ENCODE peak calls at places on chromosomes 7 and 10, in five cellular contexts. One of them, this sample, is unnamed. For H3K9me3, the result is how much of the 10 kb centered on the place peaks cover.

GRCh38 chr10:88828310-88828709 is 23.3 kb downstream of the ANKRD22 start:
- DNase-seq in body of pancreas: no peak
- DNase-seq in IMR-90: peak
- DNase-seq in spleen: no peak
- DNase-seq in sigmoid colon: no peak
- DNase-seq in this sample: no peak

GRCh38 chr7:98913612-98914011 is 35.3 kb downstream of the TRRAP start:
- DNase-seq in body of pancreas: no peak
- DNase-seq in IMR-90: peak
- DNase-seq in spleen: no peak
- DNase-seq in sigmoid colon: no peak
- DNase-seq in this sample: no peak

GRCh38 chr10:118047363-118047719 is 600 bp upstream of the RAB11FIP2 start:
- DNase-seq in body of pancreas: peak
- DNase-seq in IMR-90: no peak
- DNase-seq in spleen: peak
- DNase-seq in sigmoid colon: no peak
- DNase-seq in this sample: peak

GRCh38 chr7:140924019-140924820 is 509 bp downstream of the BRAF start:
- DNase-seq in body of pancreas: peak
- DNase-seq in IMR-90: peak
- DNase-seq in spleen: no peak
- DNase-seq in sigmoid colon: peak
- DNase-seq in this sample: peak

GRCh38 chr10:28983799-28984198 is 305.1 kb upstream of the LYZL1 start:
- DNase-seq in body of pancreas: no peak
- DNase-seq in IMR-90: no peak
- DNase-seq in spleen: no peak
- DNase-seq in sigmoid colon: no peak
- DNase-seq in this sample: no peak

GRCh38 chr7:134298902-134299683 is 17.6 kb downstream of the SLC35B4 start:
- DNase-seq in body of pancreas: peak
- DNase-seq in IMR-90: peak
- DNase-seq in spleen: no peak
- DNase-seq in sigmoid colon: peak
- DNase-seq in this sample: no peak

GRCh38 chr7:127708788-127709187 is 56.8 kb downstream of the SND1 start:
- DNase-seq in body of pancreas: peak
- DNase-seq in IMR-90: peak
- DNase-seq in spleen: no peak
- DNase-seq in sigmoid colon: peak
- DNase-seq in this sample: peak

GRCh38 chr10:100362570-100363496 is 15.8 kb downstream of the SCD start:
- DNase-seq in body of pancreas: no peak
- DNase-seq in IMR-90: no peak
- DNase-seq in spleen: no peak
- DNase-seq in sigmoid colon: no peak
- DNase-seq in this sample: no peak

GRCh38 chr10:42981358-42982236 is 95.3 kb upstream of the RET start:
- DNase-seq in body of pancreas: no peak
- DNase-seq in IMR-90: no peak
- DNase-seq in spleen: peak
- DNase-seq in sigmoid colon: peak
- DNase-seq in this sample: peak

GRCh38 chr7:85528581-85528980 is 341.7 kb upstream of the SEMA3D start:
- DNase-seq in body of pancreas: no peak
- DNase-seq in IMR-90: peak
- DNase-seq in spleen: no peak
- DNase-seq in sigmoid colon: no peak
- DNase-seq in this sample: no peak

GRCh38 chr7:158266817-158267736 is 320.5 kb downstream of the PTPRN2 start:
- DNase-seq in body of pancreas: no peak
- DNase-seq in IMR-90: no peak
- DNase-seq in spleen: peak
- DNase-seq in sigmoid colon: peak
- DNase-seq in this sample: no peak

DNA sequence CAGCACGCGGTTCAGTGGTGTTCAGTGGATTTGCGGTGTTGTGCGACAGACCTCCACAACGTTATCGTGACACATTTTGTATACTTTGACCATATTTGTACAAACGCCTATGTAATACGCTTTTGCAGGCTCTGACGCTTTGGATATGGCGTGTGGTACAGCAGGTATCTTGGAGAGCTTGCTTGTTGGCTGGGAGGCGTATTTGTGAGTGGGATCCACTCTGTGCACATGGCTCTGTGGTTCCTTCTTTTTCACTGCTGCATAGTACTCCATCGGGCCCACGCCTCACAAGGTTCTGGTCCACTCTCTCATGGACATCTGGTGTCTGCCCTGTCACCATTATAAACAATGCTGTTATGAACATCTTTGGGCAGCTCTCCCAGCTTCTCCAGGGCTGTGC is 53.2 kb downstream of the ELFN1 start:
- DNase-seq in body of pancreas: no peak
- DNase-seq in IMR-90: no peak
- DNase-seq in spleen: no peak
- DNase-seq in sigmoid colon: no peak
- DNase-seq in this sample: no peak
- H3K9me3 ChIP-seq in body of pancreas: under half
- H3K9me3 ChIP-seq in IMR-90: under half
- H3K9me3 ChIP-seq in spleen: under half
- H3K9me3 ChIP-seq in sigmoid colon: under half
- H3K9me3 ChIP-seq in this sample: under half

DNA sequence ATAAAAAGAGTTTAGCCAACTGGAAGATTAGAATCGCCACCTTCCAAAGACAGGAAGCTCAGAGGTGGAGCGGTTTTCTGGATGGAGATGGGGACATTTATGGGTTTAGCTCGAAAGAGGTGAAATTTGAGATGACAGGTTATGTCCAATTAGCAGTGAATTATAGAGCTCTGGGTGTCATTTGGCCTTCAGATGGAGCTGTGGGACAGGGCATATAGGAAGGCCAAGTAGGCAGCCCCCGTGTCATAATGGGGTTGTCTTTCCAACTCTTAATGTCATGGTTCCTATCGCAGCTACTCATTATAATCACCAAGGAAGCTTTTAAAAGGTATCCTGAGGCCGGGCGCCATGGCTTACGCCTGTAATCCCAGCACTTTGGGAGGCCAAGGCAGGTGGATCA is 21.0 kb upstream of the EEPD1 start:
- DNase-seq in body of pancreas: no peak
- DNase-seq in IMR-90: no peak
- DNase-seq in spleen: no peak
- DNase-seq in sigmoid colon: no peak
- DNase-seq in this sample: no peak
- TF ChIP-seq CTCF in body of pancreas: no peak
- TF ChIP-seq CTCF in IMR-90: no peak
- TF ChIP-seq CTCF in spleen: no peak
- TF ChIP-seq CTCF in sigmoid colon: no peak
- TF ChIP-seq CTCF in this sample: no peak

DNA sequence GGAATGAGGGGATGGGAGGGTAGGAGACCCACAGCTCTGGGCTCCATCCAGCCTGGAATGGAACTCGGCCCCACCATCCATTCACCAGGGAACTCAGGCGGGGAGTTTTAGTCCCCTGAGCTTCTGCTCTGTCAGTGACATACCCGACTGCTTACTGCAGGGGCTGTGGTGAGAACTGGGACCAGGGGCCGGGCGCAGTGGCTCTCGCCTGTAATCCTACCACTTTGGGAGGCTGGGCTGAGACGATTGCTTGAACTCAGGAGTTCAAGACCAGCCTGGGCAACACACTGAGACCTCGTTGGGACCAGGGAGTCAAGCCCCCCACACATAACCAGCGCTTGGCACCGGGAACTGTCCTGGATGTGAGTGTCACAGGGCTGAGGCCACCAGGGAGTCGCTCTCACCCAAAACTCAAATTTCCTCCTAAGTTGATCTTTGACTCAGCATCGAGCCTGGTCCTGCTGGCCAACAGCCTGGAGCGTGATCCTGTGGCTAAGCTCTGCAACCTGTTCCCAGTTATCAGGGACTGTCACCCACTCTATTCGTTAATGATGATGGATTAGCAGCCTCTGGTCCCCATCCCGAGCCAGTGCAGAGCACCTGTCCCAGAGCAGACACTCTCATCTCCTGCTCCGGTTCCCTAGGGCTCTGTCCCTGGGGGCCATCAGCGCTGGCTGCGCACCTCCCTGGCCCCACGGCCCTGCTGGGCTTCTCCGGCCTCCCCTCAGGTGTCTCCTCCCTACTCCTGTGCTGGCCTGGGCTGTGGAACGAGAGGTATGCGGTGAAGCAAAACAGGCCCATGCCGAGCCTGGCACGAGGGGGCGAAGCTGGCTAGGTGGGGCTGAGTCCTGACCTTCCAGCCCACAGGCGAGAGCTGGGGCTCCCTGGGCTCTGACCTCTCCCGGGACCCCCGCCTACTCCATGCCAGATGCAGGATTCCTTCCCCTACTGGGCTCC is 902 bp upstream of the CLDN15 start:
- DNase-seq in body of pancreas: peak
- DNase-seq in IMR-90: no peak
- DNase-seq in spleen: no peak
- DNase-seq in sigmoid colon: no peak
- DNase-seq in this sample: no peak
- TF ChIP-seq POLR2A in body of pancreas: peak
- TF ChIP-seq POLR2A in IMR-90: no peak
- TF ChIP-seq POLR2A in spleen: no peak
- TF ChIP-seq POLR2A in sigmoid colon: no peak
- TF ChIP-seq POLR2A in this sample: no peak

GRCh38 chr7:71683382-71683781 is 551.4 kb downstream of the GALNT17 start:
- DNase-seq in body of pancreas: no peak
- DNase-seq in IMR-90: no peak
- DNase-seq in spleen: no peak
- DNase-seq in sigmoid colon: no peak
- DNase-seq in this sample: no peak
- H3K9me3 ChIP-seq in body of pancreas: under half
- H3K9me3 ChIP-seq in IMR-90: under half
- H3K9me3 ChIP-seq in spleen: under half
- H3K9me3 ChIP-seq in sigmoid colon: under half
- H3K9me3 ChIP-seq in this sample: under half

GRCh38 chr7:97117372-97118188 is at the start of gene SDHAF3:
- DNase-seq in body of pancreas: peak
- DNase-seq in IMR-90: peak
- DNase-seq in spleen: peak
- DNase-seq in sigmoid colon: peak
- DNase-seq in this sample: peak
- TF ChIP-seq CTCF in body of pancreas: no peak
- TF ChIP-seq CTCF in IMR-90: peak
- TF ChIP-seq CTCF in spleen: no peak
- TF ChIP-seq CTCF in sigmoid colon: no peak
- TF ChIP-seq CTCF in this sample: peak

GRCh38 chr7:66413379-66414114 is 208.4 kb downstream of the TPST1 start:
- DNase-seq in body of pancreas: peak
- DNase-seq in IMR-90: peak
- DNase-seq in spleen: peak
- DNase-seq in sigmoid colon: peak
- DNase-seq in this sample: peak
- TF ChIP-seq POLR2A in body of pancreas: peak
- TF ChIP-seq POLR2A in IMR-90: no peak
- TF ChIP-seq POLR2A in spleen: no peak
- TF ChIP-seq POLR2A in sigmoid colon: no peak
- TF ChIP-seq POLR2A in this sample: no peak

DNA sequence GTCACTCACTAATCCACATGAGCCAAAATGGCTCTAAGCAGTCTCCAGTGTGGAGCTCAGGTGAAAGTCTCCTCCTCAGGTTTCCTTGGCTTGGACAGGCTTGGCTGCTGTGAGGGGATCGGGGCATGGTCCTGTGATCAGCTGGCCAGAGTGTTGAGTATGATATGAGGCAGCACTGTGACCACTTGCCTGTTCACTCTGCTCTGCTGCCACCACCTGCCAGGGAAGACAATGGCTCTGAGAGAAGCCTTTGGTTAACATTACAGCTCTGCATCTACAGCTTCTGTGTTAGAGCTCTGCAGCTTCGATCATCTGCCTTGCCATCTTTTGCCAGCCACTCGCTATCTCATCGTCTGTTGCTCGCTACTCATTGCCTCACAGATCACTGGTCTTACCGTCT is 20.1 kb upstream of the PTN start:
- DNase-seq in body of pancreas: no peak
- DNase-seq in IMR-90: no peak
- DNase-seq in spleen: peak
- DNase-seq in sigmoid colon: no peak
- DNase-seq in this sample: no peak
- H3K9me3 ChIP-seq in body of pancreas: under half
- H3K9me3 ChIP-seq in IMR-90: under half
- H3K9me3 ChIP-seq in spleen: under half
- H3K9me3 ChIP-seq in sigmoid colon: under half
- H3K9me3 ChIP-seq in this sample: under half

DNA sequence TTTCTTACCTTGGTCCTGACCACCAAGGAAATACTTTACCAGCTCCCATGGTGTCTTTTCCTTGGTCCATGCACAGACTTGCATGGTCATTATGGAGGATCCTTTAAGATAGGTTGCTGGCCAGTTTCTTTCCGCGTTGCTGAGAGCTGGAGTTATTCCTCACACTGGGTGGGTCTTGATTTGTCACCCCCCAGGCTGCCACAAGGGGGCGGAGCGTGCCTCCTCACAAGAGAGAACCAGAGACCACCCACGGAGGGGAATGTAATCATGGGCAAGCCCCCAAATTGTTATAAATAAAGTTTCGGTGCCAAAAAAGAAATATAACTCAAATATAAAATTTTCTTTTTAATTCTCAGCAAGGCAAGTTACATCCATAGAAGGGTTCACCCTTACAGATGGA is 10.5 kb upstream of the TRIM24 start:
- DNase-seq in body of pancreas: no peak
- DNase-seq in IMR-90: no peak
- DNase-seq in spleen: no peak
- DNase-seq in sigmoid colon: no peak
- DNase-seq in this sample: no peak
- TF ChIP-seq CTCF in body of pancreas: no peak
- TF ChIP-seq CTCF in IMR-90: peak
- TF ChIP-seq CTCF in spleen: no peak
- TF ChIP-seq CTCF in sigmoid colon: no peak
- TF ChIP-seq CTCF in this sample: no peak

GRCh38 chr10:14556285-14556956 is 218.3 kb downstream of the FAM107B start:
- DNase-seq in body of pancreas: peak
- DNase-seq in IMR-90: peak
- DNase-seq in spleen: peak
- DNase-seq in sigmoid colon: no peak
- DNase-seq in this sample: no peak
- TF ChIP-seq POLR2A in body of pancreas: no peak
- TF ChIP-seq POLR2A in IMR-90: no peak
- TF ChIP-seq POLR2A in spleen: no peak
- TF ChIP-seq POLR2A in sigmoid colon: no peak
- TF ChIP-seq POLR2A in this sample: no peak